ENCODE peak calls at places on chromosome 12, in nine cellular contexts. E, L, S, V, K, R, C, T and B are unnamed samples.

GRCh38 chr12:89756638-89757321 is 48.1 kb upstream of the ATP2B1 start:
- DNase-seq in R (peak), K (peak), V (no peak), T (peak), L (no peak), S (no peak), E (no peak), C (no peak), B (no peak)

GRCh38 chr12:97643961-97644360 is 181.4 kb downstream of the RMST start:
- DNase-seq in R (no peak), S (no peak), T (no peak), E (peak), C (peak), K (no peak), L (no peak), V (no peak), B (no peak)

GRCh38 chr12:39227218-39227617 is 215.7 kb downstream of the KIF21A start:
- DNase-seq in E (no peak), V (no peak), L (no peak), S (no peak), C (no peak), T (no peak), K (peak), R (no peak), B (no peak)

GRCh38 chr12:62640910-62641448 is 174.4 kb downstream of the MON2 start:
- DNase-seq in E (no peak), S (no peak), L (no peak), C (no peak), T (peak), K (peak), V (no peak), R (peak), B (no peak)

GRCh38 chr12:82740129-82741000 is 53.7 kb downstream of the TMTC2 start:
- DNase-seq in K (peak), C (no peak), S (no peak), V (no peak), T (no peak), R (no peak), E (no peak), L (no peak), B (no peak)

GRCh38 chr12:41709012-41709411 is 435.7 kb downstream of the GXYLT1 start:
- DNase-seq in L (no peak), V (no peak), E (no peak), R (no peak), S (no peak), C (no peak), K (no peak), T (no peak), B (no peak)

GRCh38 chr12:26928661-26929060 is 9.1 kb downstream of the INTS13 start:
- DNase-seq in K (no peak), C (no peak), R (no peak), E (no peak), V (no peak), L (no peak), S (no peak), T (no peak), B (no peak)

GRCh38 chr12:62532333-62532732 is 65.7 kb downstream of the MON2 start:
- DNase-seq in K (no peak), V (no peak), L (no peak), T (no peak), C (no peak), S (no peak), R (no peak), E (no peak), B (no peak)

GRCh38 chr12:47985596-47986265 is 18.5 kb downstream of the COL2A1 start:
- DNase-seq in R (no peak), S (no peak), V (no peak), C (no peak), K (no peak), T (no peak), E (no peak), L (no peak), B (no peak)

GRCh38 chr12:63068857-63069442 is 82.1 kb downstream of the AVPR1A start:
- DNase-seq in T (no peak), S (no peak), V (no peak), C (peak), L (no peak), R (peak), E (no peak), K (peak), B (no peak)

GRCh38 chr12:23944067-23944466 is 5.4 kb downstream of the SOX5 start:
- DNase-seq in R (no peak), C (peak), S (no peak), T (no peak), E (peak), V (no peak), K (no peak), L (no peak), B (no peak)

GRCh38 chr12:119659289-119659897 is 8.5 kb upstream of the PRKAB1 start:
- DNase-seq in T (no peak), E (peak), S (no peak), K (peak), V (no peak), L (peak), R (peak), C (peak), B (no peak)

GRCh38 chr12:94285954-94286579 is 137.7 kb downstream of the PLXNC1 start:
- DNase-seq in R (no peak), V (no peak), C (no peak), E (no peak), T (no peak), L (no peak), K (no peak), S (no peak), B (no peak)

GRCh38 chr12:94287245-94287628 is 138.9 kb downstream of the PLXNC1 start:
- DNase-seq in K (no peak), L (no peak), V (no peak), C (no peak), E (no peak), S (no peak), R (no peak), T (no peak), B (no peak)

GRCh38 chr12:94289551-94290312 is 141.4 kb downstream of the PLXNC1 start:
- DNase-seq in S (peak), T (no peak), E (no peak), R (no peak), L (no peak), C (peak), K (peak), V (no peak), B (no peak)

GRCh38 chr12:94286580-94287244 is 138.3 kb downstream of the PLXNC1 start:
- DNase-seq in K (no peak), R (no peak), L (no peak), V (no peak), E (no peak), C (no peak), T (no peak), S (no peak), B (no peak)

GRCh38 chr12:94290353-94290752 is 142.0 kb downstream of the PLXNC1 start:
- DNase-seq in V (no peak), R (no peak), L (no peak), E (no peak), K (no peak), T (no peak), C (peak), S (no peak), B (no peak)
- TF ChIP-seq CTCF in V (no peak), R (no peak), L (no peak), E (no peak), K (peak), T (no peak), C (no peak), S (no peak), B (no peak)

GRCh38 chr12:108196921-108197320 is 67.8 kb downstream of the WSCD2 start:
- DNase-seq in V (no peak), K (no peak), L (no peak), S (no peak), E (no peak), T (no peak), C (no peak), R (no peak), B (no peak)

GRCh38 chr12:108198043-108198442 is 69.0 kb downstream of the WSCD2 start:
- DNase-seq in S (no peak), E (no peak), T (no peak), K (no peak), L (no peak), R (peak), V (no peak), C (no peak), B (no peak)

GRCh38 chr12:108201808-108202207 is 72.7 kb downstream of the WSCD2 start:
- DNase-seq in L (no peak), V (no peak), E (no peak), S (no peak), K (no peak), R (no peak), T (no peak), C (no peak), B (no peak)

GRCh38 chr12:108196319-108196718 is 67.2 kb downstream of the WSCD2 start:
- DNase-seq in R (no peak), S (no peak), L (no peak), V (no peak), K (no peak), C (no peak), E (no peak), T (no peak), B (no peak)

DNA sequence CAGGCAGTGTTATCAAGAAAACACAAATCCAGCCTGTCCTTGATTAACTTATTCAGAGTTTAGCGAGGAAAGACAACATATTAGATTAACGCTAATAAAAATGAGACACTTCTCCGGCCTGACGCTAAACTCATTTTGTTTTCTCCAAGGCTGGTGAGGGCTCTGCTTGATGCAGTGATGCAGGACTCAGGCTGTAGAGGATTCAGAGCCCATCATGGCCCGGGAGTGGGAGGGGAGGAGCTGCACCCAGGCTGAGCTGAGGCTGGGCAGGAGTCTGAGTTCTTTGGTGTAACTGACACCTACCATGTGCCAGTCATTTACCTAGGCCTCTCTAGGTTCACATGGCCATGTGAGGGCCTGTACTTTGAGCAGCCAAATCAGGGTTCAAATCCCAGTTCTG is 70.0 kb downstream of the WSCD2 start:
- DNase-seq in R (no peak), S (no peak), C (no peak), K (no peak), T (no peak), V (no peak), L (no peak), E (no peak), B (no peak)
- TF ChIP-seq CTCF in R (no peak), S (no peak), C (no peak), K (no peak), T (no peak), V (no peak), L (no peak), E (no peak), B (no peak)

GRCh38 chr12:128798543-128799341 is 25.0 kb downstream of the SLC15A4 start:
- DNase-seq in V (peak), E (peak), C (no peak), R (no peak), S (no peak), L (no peak), K (peak), T (no peak), B (no peak)
- TF ChIP-seq CTCF in V (no peak), E (no peak), C (peak), R (no peak), S (no peak), L (no peak), K (peak), T (no peak), B (peak)

DNA sequence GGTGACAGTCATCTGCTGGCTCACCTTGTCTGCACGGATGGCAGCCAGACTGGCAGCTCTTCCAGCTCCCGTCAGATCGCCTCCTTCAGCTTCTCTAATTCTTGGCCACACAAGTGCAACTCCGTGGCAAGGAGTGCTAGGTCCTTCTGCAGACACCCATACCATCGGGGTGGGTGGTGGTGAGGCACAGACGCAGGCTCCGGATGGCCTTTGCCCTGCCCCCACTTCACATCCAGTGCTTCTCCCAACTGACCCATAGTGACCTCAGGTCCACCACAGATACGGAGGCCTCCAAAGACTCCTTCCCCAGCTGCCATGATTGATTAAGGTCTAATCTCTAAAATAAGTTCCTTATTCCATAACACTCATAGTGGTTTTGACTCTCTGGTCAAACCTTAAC is 19.9 kb upstream of the CD27 start:
- DNase-seq in K (no peak), S (peak), T (no peak), V (no peak), R (no peak), L (no peak), E (no peak), C (no peak), B (no peak)
- TF ChIP-seq CTCF in K (no peak), S (no peak), T (no peak), V (no peak), R (no peak), L (no peak), E (no peak), C (no peak), B (no peak)

GRCh38 chr12:124392271-124392990 is 97.5 kb downstream of the RFLNA start:
- DNase-seq in K (peak), V (peak), S (peak), L (peak), C (peak), T (no peak), R (peak), E (peak), B (no peak)
- TF ChIP-seq CTCF in K (peak), V (no peak), S (no peak), L (no peak), C (peak), T (peak), R (no peak), E (peak), B (peak)

DNA sequence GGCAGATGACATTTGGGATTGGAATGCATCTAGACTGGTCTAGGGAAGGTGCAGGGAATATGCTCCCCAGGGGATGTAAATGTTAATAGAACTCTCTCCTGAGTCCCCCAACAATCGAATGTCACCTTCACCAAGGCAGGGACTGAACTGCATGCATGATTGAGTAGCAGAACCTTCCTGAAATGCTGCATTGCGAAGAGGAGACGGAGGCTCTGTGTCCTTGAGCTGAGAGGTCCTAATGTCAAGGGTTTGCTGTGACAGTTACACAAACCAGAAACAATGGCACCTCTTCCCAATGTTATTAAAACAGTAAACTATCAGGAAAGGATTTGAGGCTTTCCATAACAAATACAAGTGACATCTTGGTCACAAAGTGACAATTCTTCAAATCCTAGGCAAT is 117.5 kb upstream of the SFSWAP start:
- DNase-seq in L (no peak), C (peak), E (no peak), T (no peak), V (no peak), S (no peak), K (no peak), R (no peak), B (no peak)
- TF ChIP-seq CTCF in L (no peak), C (no peak), E (no peak), T (no peak), V (no peak), S (no peak), K (no peak), R (no peak), B (no peak)

GRCh38 chr12:21606175-21606574 is 1.5 kb upstream of the GYS2 start:
- DNase-seq in S (no peak), R (no peak), L (no peak), T (no peak), K (no peak), V (no peak), E (no peak), C (no peak), B (no peak)

GRCh38 chr12:21604245-21605101 is at the start of gene GYS2:
- DNase-seq in K (no peak), V (no peak), R (no peak), L (no peak), T (no peak), S (no peak), E (no peak), C (no peak), B (no peak)

GRCh38 chr12:21602774-21603173 is 1.9 kb downstream of the GYS2 start:
- DNase-seq in S (no peak), R (no peak), L (no peak), T (no peak), E (no peak), C (no peak), K (no peak), V (no peak), B (no peak)

GRCh38 chr12:21607701-21608100 is 3.1 kb upstream of the GYS2 start:
- DNase-seq in S (no peak), L (no peak), K (peak), V (no peak), C (peak), T (no peak), E (no peak), R (no peak), B (no peak)
- TF ChIP-seq CTCF in S (peak), L (peak), K (peak), V (peak), C (peak), T (no peak), E (no peak), R (peak), B (no peak)

GRCh38 chr12:94429633-94430032 is 30.0 kb downstream of the CEP83 start:
- DNase-seq in K (peak), V (no peak), S (no peak), E (no peak), L (no peak), T (peak), C (no peak), R (peak), B (no peak)
- TF ChIP-seq CTCF in K (peak), V (no peak), S (no peak), E (no peak), L (no peak), T (peak), C (peak), R (no peak), B (no peak)

DNA sequence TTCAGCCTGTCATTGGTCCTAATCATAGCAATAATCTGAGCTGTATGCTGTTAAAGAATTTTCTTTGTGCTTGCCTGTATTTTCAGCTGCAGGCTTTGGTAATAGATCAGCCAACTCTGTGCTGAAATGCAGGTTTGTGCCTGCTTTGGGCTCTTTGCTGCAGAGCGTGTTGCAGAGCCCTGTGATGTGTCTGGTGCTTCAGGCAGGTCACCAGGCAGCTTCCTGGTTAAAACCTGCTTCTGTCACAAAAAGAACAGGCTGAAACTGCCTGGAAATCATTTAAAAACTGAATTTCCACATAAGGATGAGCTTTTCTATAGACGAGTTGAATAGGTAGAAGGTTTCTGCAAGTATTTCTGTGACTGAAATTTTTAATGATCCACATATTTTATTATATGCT is 3.1 kb downstream of the DIP2B start:
- DNase-seq in L (peak), R (peak), T (no peak), C (no peak), K (no peak), V (no peak), S (no peak), E (no peak), B (no peak)
- TF ChIP-seq CTCF in L (no peak), R (no peak), T (no peak), C (no peak), K (no peak), V (no peak), S (no peak), E (no peak), B (no peak)

GRCh38 chr12:132493482-132494178 is 3.7 kb downstream of the FBRSL1 start:
- DNase-seq in L (no peak), C (no peak), S (no peak), T (no peak), E (no peak), V (no peak), K (no peak), R (no peak), B (no peak)
- TF ChIP-seq CTCF in L (no peak), C (no peak), S (no peak), T (no peak), E (no peak), V (no peak), K (no peak), R (no peak), B (no peak)